ENCODE peak calls at places on chromosomes 16 and 17, in eight cellular contexts. One of them, this sample, is unnamed.

GRCh38 chr16:1435921-1436697 is 5.2 kb downstream of the PERCC1 start:
- DNase-seq in choroid plexus epithelial cell: no peak
- DNase-seq in activated CD8-positive, alpha-beta T cell treated with anti-CD3 and anti-CD28 coated beads for 36 hours: no peak
- DNase-seq in cardiac fibroblast: no peak
- DNase-seq in A549: no peak
- DNase-seq in neural progenitor cell: no peak
- DNase-seq in gastrocnemius medialis: no peak
- DNase-seq in GM12865: no peak
- DNase-seq in this sample: no peak

GRCh38 chr17:5789443-5789842 is 205.1 kb upstream of the NLRP1 start:
- DNase-seq in choroid plexus epithelial cell: peak; percentile 49
- DNase-seq in gastrocnemius medialis: no peak
- DNase-seq in neural progenitor cell: peak; percentile 85
- DNase-seq in activated CD8-positive, alpha-beta T cell treated with anti-CD3 and anti-CD28 coated beads for 36 hours: no peak
- DNase-seq in cardiac fibroblast: no peak
- DNase-seq in A549: no peak
- DNase-seq in GM12865: no peak
- DNase-seq in this sample: no peak

GRCh38 chr16:53055603-53056527 is 1.1 kb downstream of the CHD9 start:
- DNase-seq in neural progenitor cell: peak; percentile 47
- DNase-seq in gastrocnemius medialis: peak; percentile 24
- DNase-seq in choroid plexus epithelial cell: peak; percentile 92
- DNase-seq in cardiac fibroblast: peak; percentile 86
- DNase-seq in GM12865: peak; percentile 71
- DNase-seq in A549: peak; percentile 25
- DNase-seq in activated CD8-positive, alpha-beta T cell treated with anti-CD3 and anti-CD28 coated beads for 36 hours: peak; percentile 18
- DNase-seq in this sample: no peak

GRCh38 chr17:58334661-58335060 is 6.1 kb upstream of the TSPOAP1 start:
- DNase-seq in A549: no peak
- DNase-seq in activated CD8-positive, alpha-beta T cell treated with anti-CD3 and anti-CD28 coated beads for 36 hours: no peak
- DNase-seq in GM12865: peak; percentile 57
- DNase-seq in neural progenitor cell: no peak
- DNase-seq in gastrocnemius medialis: no peak
- DNase-seq in cardiac fibroblast: no peak
- DNase-seq in choroid plexus epithelial cell: no peak
- DNase-seq in this sample: no peak

GRCh38 chr17:69858460-69858859 is 216.6 kb upstream of the KCNJ16 start:
- DNase-seq in neural progenitor cell: no peak
- DNase-seq in choroid plexus epithelial cell: peak; percentile 12
- DNase-seq in gastrocnemius medialis: no peak
- DNase-seq in cardiac fibroblast: no peak
- DNase-seq in activated CD8-positive, alpha-beta T cell treated with anti-CD3 and anti-CD28 coated beads for 36 hours: no peak
- DNase-seq in GM12865: no peak
- DNase-seq in A549: no peak
- DNase-seq in this sample: no peak

GRCh38 chr16:3042376-3042775 is 4.0 kb upstream of the MMP25 start:
- DNase-seq in choroid plexus epithelial cell: no peak
- DNase-seq in cardiac fibroblast: no peak
- DNase-seq in activated CD8-positive, alpha-beta T cell treated with anti-CD3 and anti-CD28 coated beads for 36 hours: no peak
- DNase-seq in gastrocnemius medialis: no peak
- DNase-seq in GM12865: no peak
- DNase-seq in neural progenitor cell: no peak
- DNase-seq in A549: no peak
- DNase-seq in this sample: no peak

GRCh38 chr16:31052131-31052530 is 18.8 kb downstream of the STX4 start:
- DNase-seq in gastrocnemius medialis: no peak
- DNase-seq in cardiac fibroblast: peak; percentile 96
- DNase-seq in choroid plexus epithelial cell: peak; percentile 93
- DNase-seq in GM12865: no peak
- DNase-seq in A549: peak; percentile 90
- DNase-seq in neural progenitor cell: no peak
- DNase-seq in activated CD8-positive, alpha-beta T cell treated with anti-CD3 and anti-CD28 coated beads for 36 hours: peak; percentile 33
- DNase-seq in this sample: no peak

GRCh38 chr17:29444589-29444988 is 54.4 kb downstream of the TAOK1 start:
- DNase-seq in cardiac fibroblast: peak; percentile 63
- DNase-seq in activated CD8-positive, alpha-beta T cell treated with anti-CD3 and anti-CD28 coated beads for 36 hours: no peak
- DNase-seq in gastrocnemius medialis: no peak
- DNase-seq in GM12865: no peak
- DNase-seq in A549: no peak
- DNase-seq in choroid plexus epithelial cell: peak; percentile 45
- DNase-seq in neural progenitor cell: no peak
- DNase-seq in this sample: no peak

GRCh38 chr16:25060920-25061319 is 45.8 kb upstream of the ARHGAP17 start:
- DNase-seq in neural progenitor cell: no peak
- DNase-seq in cardiac fibroblast: no peak
- DNase-seq in gastrocnemius medialis: no peak
- DNase-seq in choroid plexus epithelial cell: peak; percentile 63
- DNase-seq in GM12865: peak; percentile 58
- DNase-seq in activated CD8-positive, alpha-beta T cell treated with anti-CD3 and anti-CD28 coated beads for 36 hours: no peak
- DNase-seq in A549: no peak
- DNase-seq in this sample: no peak

GRCh38 chr16:67551091-67551490 is 11.2 kb upstream of the CTCF start:
- DNase-seq in cardiac fibroblast: no peak
- DNase-seq in neural progenitor cell: no peak
- DNase-seq in GM12865: no peak
- DNase-seq in choroid plexus epithelial cell: no peak
- DNase-seq in gastrocnemius medialis: no peak
- DNase-seq in activated CD8-positive, alpha-beta T cell treated with anti-CD3 and anti-CD28 coated beads for 36 hours: no peak
- DNase-seq in A549: no peak
- DNase-seq in this sample: no peak

GRCh38 chr17:79465011-79466006 is 145.5 kb downstream of the RBFOX3 start:
- DNase-seq in A549: no peak
- DNase-seq in activated CD8-positive, alpha-beta T cell treated with anti-CD3 and anti-CD28 coated beads for 36 hours: no peak
- DNase-seq in gastrocnemius medialis: no peak
- DNase-seq in GM12865: no peak
- DNase-seq in choroid plexus epithelial cell: no peak
- DNase-seq in cardiac fibroblast: no peak
- DNase-seq in neural progenitor cell: no peak
- DNase-seq in this sample: no peak

GRCh38 chr16:2025251-2025650 is 1.5 kb upstream of the NHERF2 start:
- DNase-seq in neural progenitor cell: no peak
- DNase-seq in cardiac fibroblast: no peak
- DNase-seq in choroid plexus epithelial cell: no peak
- DNase-seq in GM12865: no peak
- DNase-seq in gastrocnemius medialis: no peak
- DNase-seq in A549: no peak
- DNase-seq in activated CD8-positive, alpha-beta T cell treated with anti-CD3 and anti-CD28 coated beads for 36 hours: no peak
- DNase-seq in this sample: no peak

GRCh38 chr17:58384900-58385299 is 32.4 kb downstream of the RNF43 start:
- DNase-seq in A549: no peak
- DNase-seq in neural progenitor cell: no peak
- DNase-seq in choroid plexus epithelial cell: no peak
- DNase-seq in cardiac fibroblast: no peak
- DNase-seq in activated CD8-positive, alpha-beta T cell treated with anti-CD3 and anti-CD28 coated beads for 36 hours: no peak
- DNase-seq in GM12865: no peak
- DNase-seq in gastrocnemius medialis: no peak
- DNase-seq in this sample: no peak

GRCh38 chr17:39191750-39192510 is 5.5 kb downstream of the CACNB1 start:
- DNase-seq in A549: no peak
- DNase-seq in choroid plexus epithelial cell: no peak
- DNase-seq in cardiac fibroblast: no peak
- DNase-seq in activated CD8-positive, alpha-beta T cell treated with anti-CD3 and anti-CD28 coated beads for 36 hours: no peak
- DNase-seq in GM12865: no peak
- DNase-seq in gastrocnemius medialis: peak; percentile 95
- DNase-seq in neural progenitor cell: no peak
- DNase-seq in this sample: no peak

GRCh38 chr17:11996722-11997146 is 541 bp downstream of the ZNF18 start:
- DNase-seq in neural progenitor cell: no peak
- DNase-seq in cardiac fibroblast: peak; percentile 50
- DNase-seq in A549: peak; percentile 59
- DNase-seq in choroid plexus epithelial cell: peak; percentile 35
- DNase-seq in gastrocnemius medialis: peak; percentile 37
- DNase-seq in GM12865: peak; percentile 76
- DNase-seq in activated CD8-positive, alpha-beta T cell treated with anti-CD3 and anti-CD28 coated beads for 36 hours: peak; percentile 75
- DNase-seq in this sample: peak; percentile 63

GRCh38 chr16:30075503-30076275 is at the start of gene PPP4C:
- DNase-seq in activated CD8-positive, alpha-beta T cell treated with anti-CD3 and anti-CD28 coated beads for 36 hours: peak; percentile 95
- DNase-seq in A549: peak; percentile 98
- DNase-seq in cardiac fibroblast: peak; percentile 90
- DNase-seq in neural progenitor cell: peak; percentile 96
- DNase-seq in choroid plexus epithelial cell: peak; percentile 90
- DNase-seq in GM12865: peak; percentile 92
- DNase-seq in gastrocnemius medialis: peak; percentile 89
- DNase-seq in this sample: peak; percentile 96

GRCh38 chr17:78659546-78659945 is 82.3 kb upstream of the DNAH17 start:
- DNase-seq in gastrocnemius medialis: no peak
- DNase-seq in activated CD8-positive, alpha-beta T cell treated with anti-CD3 and anti-CD28 coated beads for 36 hours: no peak
- DNase-seq in A549: no peak
- DNase-seq in neural progenitor cell: no peak
- DNase-seq in choroid plexus epithelial cell: no peak
- DNase-seq in cardiac fibroblast: no peak
- DNase-seq in GM12865: no peak
- DNase-seq in this sample: no peak

GRCh38 chr17:70588003-70588402 is 418.7 kb downstream of the KCNJ2 start:
- DNase-seq in cardiac fibroblast: peak; percentile 1
- DNase-seq in A549: no peak
- DNase-seq in activated CD8-positive, alpha-beta T cell treated with anti-CD3 and anti-CD28 coated beads for 36 hours: no peak
- DNase-seq in gastrocnemius medialis: no peak
- DNase-seq in neural progenitor cell: no peak
- DNase-seq in choroid plexus epithelial cell: peak; percentile 50
- DNase-seq in GM12865: no peak
- DNase-seq in this sample: no peak

GRCh38 chr16:47925811-47926460 is 229.9 kb downstream of the ABCC12 start:
- DNase-seq in GM12865: no peak
- DNase-seq in cardiac fibroblast: peak; percentile 3
- DNase-seq in choroid plexus epithelial cell: no peak
- DNase-seq in activated CD8-positive, alpha-beta T cell treated with anti-CD3 and anti-CD28 coated beads for 36 hours: no peak
- DNase-seq in gastrocnemius medialis: no peak
- DNase-seq in neural progenitor cell: no peak
- DNase-seq in A549: no peak
- DNase-seq in this sample: no peak

GRCh38 chr16:2024026-2024425 is 2.7 kb upstream of the NHERF2 start:
- DNase-seq in cardiac fibroblast: no peak
- DNase-seq in gastrocnemius medialis: no peak
- DNase-seq in activated CD8-positive, alpha-beta T cell treated with anti-CD3 and anti-CD28 coated beads for 36 hours: no peak
- DNase-seq in GM12865: no peak
- DNase-seq in neural progenitor cell: no peak
- DNase-seq in A549: no peak
- DNase-seq in choroid plexus epithelial cell: no peak
- DNase-seq in this sample: no peak

GRCh38 chr16:68764866-68765265 is 27.8 kb downstream of the CDH1 start:
- DNase-seq in choroid plexus epithelial cell: peak; percentile 23
- DNase-seq in neural progenitor cell: no peak
- DNase-seq in cardiac fibroblast: no peak
- DNase-seq in activated CD8-positive, alpha-beta T cell treated with anti-CD3 and anti-CD28 coated beads for 36 hours: peak; percentile 34
- DNase-seq in gastrocnemius medialis: no peak
- DNase-seq in GM12865: peak; percentile 59
- DNase-seq in A549: no peak
- DNase-seq in this sample: peak; percentile 41
- TF ChIP-seq CTCF in choroid plexus epithelial cell: no peak
- TF ChIP-seq CTCF in neural progenitor cell: no peak
- TF ChIP-seq CTCF in cardiac fibroblast: no peak
- TF ChIP-seq CTCF in activated CD8-positive, alpha-beta T cell treated with anti-CD3 and anti-CD28 coated beads for 36 hours: no peak
- TF ChIP-seq CTCF in gastrocnemius medialis: no peak
- TF ChIP-seq CTCF in GM12865: no peak
- TF ChIP-seq CTCF in A549: no peak
- TF ChIP-seq CTCF in this sample: no peak

DNA sequence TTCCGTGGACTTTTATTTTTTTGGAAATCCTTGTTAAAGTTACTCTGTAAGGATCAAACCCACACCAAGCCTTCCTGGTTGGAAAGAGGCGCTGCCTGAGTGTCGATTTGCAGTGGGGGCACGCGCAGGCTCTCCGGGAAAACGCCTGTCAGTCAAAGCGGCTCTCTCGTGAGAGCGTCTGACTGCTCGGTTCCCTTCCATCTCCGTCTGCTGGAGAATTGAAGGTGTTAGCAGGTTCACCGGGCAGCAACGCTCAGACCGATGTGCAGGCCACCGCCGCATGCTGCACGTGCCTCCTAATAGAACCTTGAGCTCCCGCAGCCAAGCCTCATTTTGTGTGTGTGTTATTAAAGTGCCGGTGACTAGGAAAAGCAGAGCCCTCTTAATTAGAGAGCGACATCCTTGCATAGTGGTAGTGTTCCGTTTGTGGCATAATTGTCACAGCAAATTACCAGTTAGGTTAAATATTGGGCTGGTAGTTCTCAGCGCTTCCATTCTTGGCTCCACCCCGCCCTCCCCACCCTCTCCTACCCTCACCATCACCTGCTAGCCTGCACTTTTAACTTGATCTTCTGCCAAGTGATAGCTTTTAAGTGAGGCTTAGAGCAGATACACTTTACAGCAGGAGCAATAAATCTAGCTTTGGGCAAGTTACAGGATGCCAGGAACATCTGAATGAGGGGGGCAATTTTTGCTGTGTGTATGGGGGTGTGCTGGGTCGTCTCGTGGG is 75.5 kb downstream of the RPA1 start:
- DNase-seq in A549: no peak
- DNase-seq in neural progenitor cell: peak; percentile 73
- DNase-seq in gastrocnemius medialis: no peak
- DNase-seq in choroid plexus epithelial cell: no peak
- DNase-seq in cardiac fibroblast: no peak
- DNase-seq in GM12865: no peak
- DNase-seq in activated CD8-positive, alpha-beta T cell treated with anti-CD3 and anti-CD28 coated beads for 36 hours: no peak
- DNase-seq in this sample: no peak
- TF ChIP-seq CTCF in A549: no peak
- TF ChIP-seq CTCF in neural progenitor cell: no peak
- TF ChIP-seq CTCF in gastrocnemius medialis: no peak
- TF ChIP-seq CTCF in choroid plexus epithelial cell: no peak
- TF ChIP-seq CTCF in cardiac fibroblast: no peak
- TF ChIP-seq CTCF in GM12865: no peak
- TF ChIP-seq CTCF in activated CD8-positive, alpha-beta T cell treated with anti-CD3 and anti-CD28 coated beads for 36 hours: no peak
- TF ChIP-seq CTCF in this sample: no peak

DNA sequence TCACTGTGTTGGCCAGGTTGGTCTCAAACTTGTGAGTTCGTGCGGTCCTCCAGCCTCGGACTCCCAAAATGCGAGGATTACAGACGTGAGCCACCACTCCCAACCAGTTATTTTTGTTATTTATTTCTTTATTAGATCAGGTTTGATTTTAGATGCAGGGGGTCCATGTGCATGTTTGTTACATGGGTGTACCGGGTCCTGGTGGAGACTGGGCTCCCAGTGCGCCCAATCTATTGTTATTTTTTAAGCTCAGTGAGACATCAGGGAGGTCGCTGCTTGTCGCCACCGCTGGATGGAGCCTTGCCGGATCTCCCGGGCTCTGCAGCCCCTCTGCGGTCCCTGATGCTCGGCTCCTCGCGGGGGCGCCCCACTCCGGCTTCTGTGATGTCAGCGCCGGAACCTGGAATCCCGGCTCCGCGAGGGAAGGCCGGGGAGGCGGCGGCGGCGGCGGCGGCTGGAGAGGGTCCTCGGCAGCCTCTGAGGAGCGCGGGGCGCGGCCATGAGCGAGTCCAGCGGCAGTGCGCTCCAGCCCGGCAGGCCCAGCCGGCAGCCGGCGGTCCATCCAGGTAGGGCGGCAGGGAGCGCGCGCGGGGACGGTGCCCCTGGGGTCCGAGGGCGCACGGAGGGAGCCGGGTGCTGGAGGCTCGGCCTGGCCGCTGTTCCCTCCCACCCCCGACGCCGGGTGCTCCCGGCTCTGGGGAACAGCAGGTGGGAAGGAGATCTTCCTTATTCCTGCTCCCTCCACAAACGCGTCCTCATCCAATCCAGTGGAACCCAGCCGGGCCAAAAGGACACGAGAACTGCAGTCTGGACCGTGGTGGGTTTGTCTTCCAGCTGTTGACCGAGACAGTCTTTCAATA is at the start of gene TMC7:
- DNase-seq in choroid plexus epithelial cell: peak; percentile 80
- DNase-seq in activated CD8-positive, alpha-beta T cell treated with anti-CD3 and anti-CD28 coated beads for 36 hours: peak; percentile 55
- DNase-seq in neural progenitor cell: peak; percentile 97
- DNase-seq in gastrocnemius medialis: peak; percentile 44
- DNase-seq in A549: peak; percentile 86
- DNase-seq in GM12865: peak; percentile 32
- DNase-seq in cardiac fibroblast: peak; percentile 82
- DNase-seq in this sample: peak; percentile 68
- TF ChIP-seq CTCF in choroid plexus epithelial cell: peak; percentile 80
- TF ChIP-seq CTCF in activated CD8-positive, alpha-beta T cell treated with anti-CD3 and anti-CD28 coated beads for 36 hours: peak; percentile 48
- TF ChIP-seq CTCF in neural progenitor cell: peak; percentile 88
- TF ChIP-seq CTCF in gastrocnemius medialis: peak; percentile 49
- TF ChIP-seq CTCF in A549: peak; percentile 98
- TF ChIP-seq CTCF in GM12865: peak; percentile 19
- TF ChIP-seq CTCF in cardiac fibroblast: peak; percentile 87
- TF ChIP-seq CTCF in this sample: peak; percentile 34

GRCh38 chr16:27779719-27780161 is 229.8 kb downstream of the KATNIP start:
- DNase-seq in cardiac fibroblast: peak; percentile 19
- DNase-seq in activated CD8-positive, alpha-beta T cell treated with anti-CD3 and anti-CD28 coated beads for 36 hours: no peak
- DNase-seq in choroid plexus epithelial cell: peak; percentile 75
- DNase-seq in neural progenitor cell: peak; percentile 84
- DNase-seq in A549: peak; percentile 47
- DNase-seq in GM12865: no peak
- DNase-seq in gastrocnemius medialis: no peak
- DNase-seq in this sample: no peak
- TF ChIP-seq CTCF in cardiac fibroblast: peak; percentile 28
- TF ChIP-seq CTCF in activated CD8-positive, alpha-beta T cell treated with anti-CD3 and anti-CD28 coated beads for 36 hours: no peak
- TF ChIP-seq CTCF in choroid plexus epithelial cell: peak; percentile 77
- TF ChIP-seq CTCF in neural progenitor cell: peak; percentile 68
- TF ChIP-seq CTCF in A549: no peak
- TF ChIP-seq CTCF in GM12865: no peak
- TF ChIP-seq CTCF in gastrocnemius medialis: no peak
- TF ChIP-seq CTCF in this sample: no peak

This sample was measured in GM13977.